ENCODE peak calls at places on chromosomes 2 and 18, in five cellular contexts. One of them, this sample, is unnamed.

GRCh38 chr2:30710016-30710415 is 97.2 kb downstream of the CAPN13 start:
- DNase-seq in fibroblast of lung: no peak
- DNase-seq in NB4: no peak
- DNase-seq in A549: no peak
- DNase-seq in cardiac fibroblast: no peak
- DNase-seq in this sample: no peak

GRCh38 chr2:110101280-110101844 is 14.3 kb downstream of the MALL start:
- DNase-seq in cardiac fibroblast: peak
- DNase-seq in fibroblast of lung: peak
- DNase-seq in NB4: no peak
- DNase-seq in A549: peak
- DNase-seq in this sample: peak

GRCh38 chr2:151103551-151103950 is 158.1 kb downstream of the RBM43 start:
- DNase-seq in A549: no peak
- DNase-seq in fibroblast of lung: no peak
- DNase-seq in cardiac fibroblast: no peak
- DNase-seq in NB4: peak
- DNase-seq in this sample: no peak

GRCh38 chr2:183868153-183868552 is 730.2 kb upstream of the ZNF804A start:
- DNase-seq in NB4: no peak
- DNase-seq in fibroblast of lung: peak
- DNase-seq in cardiac fibroblast: no peak
- DNase-seq in A549: no peak
- DNase-seq in this sample: no peak

GRCh38 chr2:212959469-212960117 is 191.8 kb downstream of the IKZF2 start:
- DNase-seq in cardiac fibroblast: no peak
- DNase-seq in fibroblast of lung: peak
- DNase-seq in A549: no peak
- DNase-seq in NB4: no peak
- DNase-seq in this sample: no peak

GRCh38 chr18:37334494-37335125 is 231.0 kb downstream of the CELF4 start:
- DNase-seq in fibroblast of lung: peak
- DNase-seq in NB4: no peak
- DNase-seq in cardiac fibroblast: peak
- DNase-seq in A549: no peak
- DNase-seq in this sample: peak

GRCh38 chr2:203579131-203579643 is 44.1 kb upstream of the RAPH1 start:
- DNase-seq in NB4: no peak
- DNase-seq in A549: peak
- DNase-seq in fibroblast of lung: peak
- DNase-seq in cardiac fibroblast: peak
- DNase-seq in this sample: peak

GRCh38 chr2:20110383-20110782 is 59.0 kb upstream of the LAPTM4A start:
- DNase-seq in A549: no peak
- DNase-seq in cardiac fibroblast: no peak
- DNase-seq in NB4: no peak
- DNase-seq in fibroblast of lung: no peak
- DNase-seq in this sample: no peak

GRCh38 chr2:10721344-10722251 is at the start of gene ATP6V1C2:
- DNase-seq in A549: no peak
- DNase-seq in NB4: peak
- DNase-seq in fibroblast of lung: no peak
- DNase-seq in cardiac fibroblast: no peak
- DNase-seq in this sample: no peak

GRCh38 chr2:176545627-176546026 is 276.4 kb downstream of the MTX2 start:
- DNase-seq in NB4: no peak
- DNase-seq in fibroblast of lung: no peak
- DNase-seq in A549: no peak
- DNase-seq in cardiac fibroblast: no peak
- DNase-seq in this sample: peak

GRCh38 chr2:241011751-241012510 is 13.5 kb downstream of the SNED1 start:
- DNase-seq in fibroblast of lung: no peak
- DNase-seq in NB4: no peak
- DNase-seq in A549: no peak
- DNase-seq in cardiac fibroblast: no peak
- DNase-seq in this sample: no peak

GRCh38 chr18:62979172-62979571 is 263.8 kb downstream of the PHLPP1 start:
- DNase-seq in fibroblast of lung: peak
- DNase-seq in cardiac fibroblast: peak
- DNase-seq in A549: no peak
- DNase-seq in NB4: peak
- DNase-seq in this sample: peak

GRCh38 chr18:7754725-7755181 is 187.6 kb downstream of the PTPRM start:
- DNase-seq in NB4: no peak
- DNase-seq in cardiac fibroblast: peak
- DNase-seq in A549: peak
- DNase-seq in fibroblast of lung: no peak
- DNase-seq in this sample: no peak

GRCh38 chr2:107810734-107811133 is 16.0 kb upstream of the RGPD4 start:
- DNase-seq in cardiac fibroblast: no peak
- DNase-seq in NB4: peak
- DNase-seq in A549: no peak
- DNase-seq in fibroblast of lung: no peak
- DNase-seq in this sample: no peak

GRCh38 chr2:58497189-58497588 is 256.1 kb upstream of the FANCL start:
- DNase-seq in fibroblast of lung: peak
- DNase-seq in NB4: no peak
- DNase-seq in A549: no peak
- DNase-seq in cardiac fibroblast: no peak
- DNase-seq in this sample: no peak

GRCh38 chr2:47534179-47534919 is 131.4 kb downstream of the MSH2 start:
- DNase-seq in NB4: peak
- DNase-seq in fibroblast of lung: peak
- DNase-seq in cardiac fibroblast: peak
- DNase-seq in A549: peak
- DNase-seq in this sample: peak

GRCh38 chr2:70519453-70519852 is 34.2 kb downstream of the TGFA start:
- DNase-seq in A549: no peak
- DNase-seq in fibroblast of lung: no peak
- DNase-seq in NB4: no peak
- DNase-seq in cardiac fibroblast: no peak
- DNase-seq in this sample: no peak

GRCh38 chr2:235640900-235641299 is 147.1 kb downstream of the AGAP1 start:
- DNase-seq in NB4: no peak
- DNase-seq in fibroblast of lung: no peak
- DNase-seq in cardiac fibroblast: no peak
- DNase-seq in A549: no peak
- DNase-seq in this sample: no peak

GRCh38 chr2:151258121-151258520 is 3.5 kb downstream of the RBM43 start:
- DNase-seq in A549: no peak
- DNase-seq in cardiac fibroblast: peak
- DNase-seq in NB4: no peak
- DNase-seq in fibroblast of lung: peak
- DNase-seq in this sample: peak

GRCh38 chr2:45653125-45653524 is 1.6 kb downstream of the PRKCE start:
- DNase-seq in fibroblast of lung: no peak
- DNase-seq in NB4: no peak
- DNase-seq in A549: no peak
- DNase-seq in cardiac fibroblast: no peak
- DNase-seq in this sample: no peak

GRCh38 chr18:46419391-46420141 is 237.5 kb downstream of the LOXHD1 start:
- DNase-seq in fibroblast of lung: no peak
- DNase-seq in A549: no peak
- DNase-seq in cardiac fibroblast: no peak
- DNase-seq in NB4: no peak
- DNase-seq in this sample: no peak

GRCh38 chr18:49321800-49322461 is 138.5 kb downstream of the DYM start:
- DNase-seq in A549: no peak
- DNase-seq in NB4: no peak
- DNase-seq in fibroblast of lung: peak
- DNase-seq in cardiac fibroblast: peak
- DNase-seq in this sample: peak

GRCh38 chr2:51795248-51795888 is 763.4 kb upstream of the NRXN1 start:
- DNase-seq in A549: peak
- DNase-seq in cardiac fibroblast: no peak
- DNase-seq in NB4: peak
- DNase-seq in fibroblast of lung: no peak
- DNase-seq in this sample: no peak

GRCh38 chr2:34162236-34162635 is 563.1 kb upstream of the FAM98A start:
- DNase-seq in NB4: no peak
- DNase-seq in fibroblast of lung: no peak
- DNase-seq in cardiac fibroblast: no peak
- DNase-seq in A549: no peak
- DNase-seq in this sample: no peak

GRCh38 chr2:162317058-162317742 is 1.3 kb downstream of the IFIH1 start:
- DNase-seq in NB4: peak
- DNase-seq in fibroblast of lung: no peak
- DNase-seq in A549: no peak
- DNase-seq in cardiac fibroblast: no peak
- DNase-seq in this sample: no peak

GRCh38 chr2:221514305-221515040 is 57.6 kb downstream of the EPHA4 start:
- DNase-seq in fibroblast of lung: no peak
- DNase-seq in cardiac fibroblast: no peak
- DNase-seq in A549: no peak
- DNase-seq in NB4: no peak
- DNase-seq in this sample: no peak

GRCh38 chr18:79933765-79934164 is 17.7 kb downstream of the SLC66A2 start:
- DNase-seq in cardiac fibroblast: peak
- DNase-seq in fibroblast of lung: peak
- DNase-seq in A549: no peak
- DNase-seq in NB4: no peak
- DNase-seq in this sample: peak
- TF ChIP-seq CTCF in cardiac fibroblast: peak
- TF ChIP-seq CTCF in fibroblast of lung: no peak
- TF ChIP-seq CTCF in A549: no peak
- TF ChIP-seq CTCF in NB4: no peak
- TF ChIP-seq CTCF in this sample: peak

GRCh38 chr2:43222472-43223146 is 3.8 kb downstream of the ZFP36L2 start:
- DNase-seq in fibroblast of lung: peak
- DNase-seq in A549: no peak
- DNase-seq in NB4: peak
- DNase-seq in cardiac fibroblast: peak
- DNase-seq in this sample: peak
- H3K4me3 ChIP-seq in fibroblast of lung: peak
- H3K4me3 ChIP-seq in A549: peak
- H3K4me3 ChIP-seq in NB4: peak
- H3K4me3 ChIP-seq in cardiac fibroblast: peak
- H3K4me3 ChIP-seq in this sample: peak

DNA sequence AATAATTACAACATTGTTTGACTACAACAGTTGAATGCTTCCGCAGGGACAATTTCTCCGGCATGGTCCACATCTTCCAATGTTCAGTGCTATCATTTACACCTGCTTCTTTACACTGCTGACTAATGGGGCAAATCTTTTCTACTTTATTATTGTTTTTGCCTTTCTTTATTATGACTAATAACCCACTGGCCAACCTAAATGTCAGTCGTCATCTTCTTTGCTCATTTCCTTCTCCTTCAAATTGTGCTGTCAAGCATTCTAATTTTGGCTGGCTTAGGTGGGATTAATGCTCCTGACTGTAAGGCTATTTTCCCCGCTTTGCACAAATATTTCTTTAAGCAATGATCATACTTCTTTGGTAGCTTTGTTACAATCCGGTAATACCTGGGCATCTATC is 132.6 kb downstream of the SOCS6 start:
- DNase-seq in cardiac fibroblast: no peak
- DNase-seq in fibroblast of lung: peak
- DNase-seq in NB4: no peak
- DNase-seq in A549: peak
- DNase-seq in this sample: no peak
- TF ChIP-seq CTCF in cardiac fibroblast: no peak
- TF ChIP-seq CTCF in fibroblast of lung: no peak
- TF ChIP-seq CTCF in NB4: no peak
- TF ChIP-seq CTCF in A549: no peak
- TF ChIP-seq CTCF in this sample: no peak

DNA sequence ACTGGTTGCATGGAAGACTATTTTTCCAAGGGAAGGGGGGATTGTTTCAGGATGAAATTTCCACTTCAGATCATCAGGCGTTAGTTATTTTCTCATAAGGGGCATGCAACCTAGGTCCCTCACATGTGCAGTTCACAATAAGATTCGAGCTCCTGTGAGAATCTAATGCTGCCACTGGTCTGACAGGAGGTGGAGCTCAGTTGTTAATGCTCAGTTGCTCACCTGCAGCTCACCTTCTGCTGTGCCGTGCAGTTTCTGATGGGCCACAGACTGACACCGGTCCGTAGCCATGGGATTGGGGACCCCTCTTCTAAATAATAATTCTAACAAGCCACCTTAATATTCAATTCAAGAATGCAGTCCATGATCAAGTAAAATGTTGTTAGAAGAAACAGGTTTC is 34.9 kb downstream of the PLCL1 start:
- DNase-seq in fibroblast of lung: no peak
- DNase-seq in A549: no peak
- DNase-seq in cardiac fibroblast: no peak
- DNase-seq in NB4: no peak
- DNase-seq in this sample: no peak
- H3K4me3 ChIP-seq in fibroblast of lung: no peak
- H3K4me3 ChIP-seq in A549: no peak
- H3K4me3 ChIP-seq in cardiac fibroblast: no peak
- H3K4me3 ChIP-seq in NB4: no peak
- H3K4me3 ChIP-seq in this sample: no peak

GRCh38 chr2:173217106-173217840 is 137.4 kb upstream of the CDCA7 start:
- DNase-seq in fibroblast of lung: peak
- DNase-seq in NB4: no peak
- DNase-seq in A549: no peak
- DNase-seq in cardiac fibroblast: no peak
- DNase-seq in this sample: no peak

GRCh38 chr2:173216055-173216454 is 138.6 kb upstream of the CDCA7 start:
- DNase-seq in NB4: no peak
- DNase-seq in A549: no peak
- DNase-seq in fibroblast of lung: no peak
- DNase-seq in cardiac fibroblast: no peak
- DNase-seq in this sample: no peak

GRCh38 chr2:173215316-173215715 is 139.4 kb upstream of the CDCA7 start:
- DNase-seq in fibroblast of lung: no peak
- DNase-seq in cardiac fibroblast: no peak
- DNase-seq in NB4: no peak
- DNase-seq in A549: no peak
- DNase-seq in this sample: no peak

GRCh38 chr2:173218331-173219056 is 136.2 kb upstream of the CDCA7 start:
- DNase-seq in cardiac fibroblast: peak
- DNase-seq in fibroblast of lung: no peak
- DNase-seq in A549: no peak
- DNase-seq in NB4: peak
- DNase-seq in this sample: no peak

DNA sequence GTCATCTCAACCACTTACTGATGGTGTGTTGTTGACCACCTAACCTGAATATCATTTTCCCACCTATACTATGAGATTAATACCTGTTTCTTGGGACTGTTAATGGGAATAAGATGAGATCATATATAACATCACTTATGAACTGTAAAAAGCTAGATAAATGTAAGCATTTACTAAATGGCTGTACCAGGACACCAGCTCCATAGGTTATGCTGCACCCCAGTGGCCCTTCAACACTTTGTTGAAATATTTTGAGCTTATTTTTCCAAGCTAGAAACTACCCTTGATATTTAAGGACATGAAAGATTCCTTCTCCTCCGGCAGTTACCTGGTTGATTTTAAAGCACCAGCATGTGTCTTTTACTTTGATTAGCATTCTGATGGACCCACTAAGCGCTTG is 138.0 kb upstream of the CDCA7 start:
- DNase-seq in fibroblast of lung: no peak
- DNase-seq in A549: no peak
- DNase-seq in cardiac fibroblast: no peak
- DNase-seq in NB4: no peak
- DNase-seq in this sample: no peak
- TF ChIP-seq CTCF in fibroblast of lung: no peak
- TF ChIP-seq CTCF in A549: peak
- TF ChIP-seq CTCF in cardiac fibroblast: no peak
- TF ChIP-seq CTCF in NB4: no peak
- TF ChIP-seq CTCF in this sample: no peak

GRCh38 chr2:17303496-17303895 is 214.7 kb downstream of the RAD51AP2 start:
- DNase-seq in fibroblast of lung: peak
- DNase-seq in NB4: no peak
- DNase-seq in A549: no peak
- DNase-seq in cardiac fibroblast: no peak
- DNase-seq in this sample: peak
- H3K4me3 ChIP-seq in fibroblast of lung: no peak
- H3K4me3 ChIP-seq in NB4: no peak
- H3K4me3 ChIP-seq in A549: no peak
- H3K4me3 ChIP-seq in cardiac fibroblast: no peak
- H3K4me3 ChIP-seq in this sample: no peak

This sample was measured in AG10803.